ENCODE peak calls at places on chromosomes 7 and 10, in eight cellular contexts. R is C1 segment of cervical spinal cord; U is stimulated activated CD8-positive, alpha-beta memory T cell treated with anti-CD3 and anti-CD28 coated beads, Interleukin-7, amount 100 ng/mL, for 24 hours; A is IMR-90; Y is ovary; D is mammary epithelial cell; M is T-helper 2 cell; I is M059J. T is an unnamed sample.

GRCh38 chr7:116497708-116498107 is 1.8 kb upstream of the CAV2 start:
- DNase-seq in R (no peak), U (no peak), A (peak; percentile 80), Y (no peak), D (no peak), M (no peak), I (no peak), T (no peak)

GRCh38 chr10:120951288-120951687 is 100.1 kb downstream of the WDR11 start:
- DNase-seq in R (no peak), U (no peak), A (no peak), Y (no peak), D (no peak), M (no peak), I (no peak), T (no peak)

GRCh38 chr7:3943265-3943664 is 642.2 kb downstream of the SDK1 start:
- DNase-seq in R (no peak), U (no peak), A (no peak), Y (no peak), D (no peak), M (no peak), I (no peak), T (no peak)

GRCh38 chr10:129343141-129343540 is 123.9 kb upstream of the MGMT start:
- DNase-seq in R (no peak), U (no peak), A (no peak), Y (no peak), D (no peak), M (no peak), I (no peak), T (no peak)

GRCh38 chr10:13930123-13930522 is 343.4 kb downstream of the PRPF18 start:
- DNase-seq in R (no peak), U (no peak), A (no peak), Y (no peak), D (no peak), M (peak; percentile 21), I (no peak), T (no peak)

GRCh38 chr10:24579911-24580310 is 143.8 kb downstream of the ARHGAP21 start:
- DNase-seq in R (no peak), U (no peak), A (no peak), Y (no peak), D (no peak), M (no peak), I (no peak), T (no peak)

GRCh38 chr7:44767912-44768662 is 19.4 kb downstream of the ZMIZ2 start:
- DNase-seq in R (peak; percentile 31), U (no peak), A (peak; percentile 77), Y (peak; percentile 82), D (no peak), M (no peak), I (no peak), T (no peak)

GRCh38 chr10:133034092-133034491 is 53.6 kb upstream of the ADGRA1 start:
- DNase-seq in R (no peak), U (no peak), A (no peak), Y (no peak), D (no peak), M (no peak), I (no peak), T (no peak)

GRCh38 chr10:119316729-119317097 is 109.3 kb downstream of the GRK5 start:
- DNase-seq in R (no peak), U (no peak), A (peak; percentile 92), Y (no peak), D (peak; percentile 63), M (no peak), I (peak; percentile 96), T (no peak)

GRCh38 chr10:51879238-51879637 is 179.8 kb upstream of the CSTF2T start:
- DNase-seq in R (no peak), U (no peak), A (peak; percentile 100), Y (no peak), D (peak; percentile 99), M (no peak), I (peak; percentile 92), T (peak; percentile 8)

GRCh38 chr10:23918839-23919238 is 290.1 kb upstream of the KIAA1217 start:
- DNase-seq in R (no peak), U (no peak), A (no peak), Y (no peak), D (peak; percentile 10), M (no peak), I (peak; percentile 0), T (no peak)